ENCODE peak calls at places on chromosomes 6 and 20, in four cellular contexts. S is K562, P is IMR-90, X is HepG2. D is an unnamed sample.

GRCh38 chr20:36547186-36548005 is 6.1 kb downstream of the MYL9 start:
- DNase-seq in S (no peak), P (no peak), X (no peak), D (no peak)

GRCh38 chr6:24922854-24923253 is 12.9 kb downstream of the RIPOR2 start:
- DNase-seq in X (no peak), P (no peak), S (no peak), D (no peak)

GRCh38 chr6:13431861-13432465 is 55.4 kb downstream of the GFOD1 start:
- DNase-seq in P (peak), X (peak), S (no peak), D (peak)

GRCh38 chr6:54633601-54634000 is 213.0 kb upstream of the FAM83B start:
- DNase-seq in X (peak), P (no peak), S (no peak), D (no peak)

GRCh38 chr6:105879902-105880547 is 206.1 kb upstream of the PRDM1 start:
- DNase-seq in S (no peak), P (no peak), X (no peak), D (no peak)

GRCh38 chr6:3261518-3261820 is 2.7 kb downstream of the PSMG4 start:
- DNase-seq in X (no peak), S (no peak), P (no peak), D (no peak)

GRCh38 chr20:34980543-34981213 is 25.0 kb downstream of the MYH7B start:
- DNase-seq in P (peak), S (peak), X (no peak), D (no peak)

GRCh38 chr6:84652356-84653026 is 111.9 kb downstream of the TBX18 start:
- DNase-seq in X (no peak), P (peak), S (no peak), D (peak)

GRCh38 chr6:128743974-128744765 is 138.8 kb upstream of the LAMA2 start:
- DNase-seq in P (no peak), S (no peak), X (no peak), D (no peak)

GRCh38 chr20:51914758-51915157 is 112.4 kb upstream of the SALL4 start:
- DNase-seq in X (no peak), P (no peak), S (no peak), D (no peak)

GRCh38 chr20:44615169-44615791 is 32.9 kb downstream of the PKIG start:
- DNase-seq in P (peak), S (no peak), X (no peak), D (no peak)

GRCh38 chr6:147570681-147571080 is 62.2 kb downstream of the SAMD5 start:
- DNase-seq in P (no peak), X (no peak), S (no peak), D (no peak)

GRCh38 chr20:21105429-21106170 is 558 bp downstream of the LINC00237 start:
- DNase-seq in S (no peak), X (no peak), P (no peak), D (no peak)

GRCh38 chr6:36383608-36384007 is 3.9 kb downstream of the ETV7 start:
- DNase-seq in P (no peak), S (peak), X (no peak), D (peak)

GRCh38 chr6:46862381-46862780 is 59.4 kb downstream of the ADGRF5 start:
- DNase-seq in P (no peak), X (no peak), S (no peak), D (no peak)

GRCh38 chr6:154509421-154510143 is 903 bp downstream of the CNKSR3 start:
- DNase-seq in P (no peak), X (peak), S (peak), D (no peak)

GRCh38 chr20:41391587-41392001 is 25.0 kb upstream of the EMILIN3 start:
- DNase-seq in X (no peak), S (no peak), P (no peak), D (no peak)

GRCh38 chr6:160000280-160000704 is 31.4 kb downstream of the IGF2R start:
- DNase-seq in X (no peak), P (no peak), S (no peak), D (no peak)

GRCh38 chr6:92376711-92377110 is 1042.6 kb downstream of the EPHA7 start:
- DNase-seq in X (no peak), S (no peak), P (peak), D (no peak)

GRCh38 chr20:51531141-51531710 is 11.3 kb downstream of the NFATC2 start:
- DNase-seq in S (no peak), P (peak), X (no peak), D (peak)

GRCh38 chr6:89792881-89793280 is 26.7 kb downstream of the MDN1 start:
- DNase-seq in X (peak), P (peak), S (peak), D (peak)

GRCh38 chr6:11043552-11043960 is 549 bp downstream of the ELOVL2 start:
- DNase-seq in S (no peak), X (no peak), P (no peak), D (peak)

GRCh38 chr6:93787841-93788240 is 368.5 kb upstream of the EPHA7 start:
- DNase-seq in S (no peak), X (no peak), P (no peak), D (no peak)

GRCh38 chr20:13111249-13111911 is 102.6 kb downstream of the SPTLC3 start:
- DNase-seq in X (peak), S (no peak), P (no peak), D (no peak)

GRCh38 chr6:83873869-83874268 is 14.4 kb downstream of the CYB5R4 start:
- DNase-seq in P (no peak), S (no peak), X (no peak), D (no peak)

GRCh38 chr6:119620846-119621570 is 271.4 kb upstream of the MAN1A1 start:
- DNase-seq in P (peak), X (no peak), S (no peak), D (no peak)

GRCh38 chr6:14542670-14543366 is 425.2 kb downstream of the CD83 start:
- DNase-seq in X (no peak), S (no peak), P (peak), D (no peak)

GRCh38 chr6:55853008-55854001 is 22.1 kb downstream of the BMP5 start:
- DNase-seq in P (peak), X (no peak), S (no peak), D (no peak)

GRCh38 chr6:18473765-18474164 is 86.6 kb downstream of the RNF144B start:
- DNase-seq in X (no peak), S (no peak), P (no peak), D (no peak)

GRCh38 chr6:15518057-15518456 is 144.8 kb downstream of the DTNBP1 start:
- DNase-seq in P (peak), X (no peak), S (no peak), D (no peak)

GRCh38 chr6:30730611-30731435 is 10.7 kb downstream of the TUBB start:
- DNase-seq in P (peak), S (peak), X (peak), D (no peak)

GRCh38 chr20:63492518-63492917 is 6.4 kb downstream of the EEF1A2 start:
- DNase-seq in X (no peak), S (no peak), P (no peak), D (no peak)

GRCh38 chr6:79301290-79301689 is 66.8 kb upstream of the HMGN3 start:
- DNase-seq in X (no peak), P (no peak), S (no peak), D (no peak)

GRCh38 chr20:46265539-46265938 is 42.8 kb downstream of the CDH22 start:
- DNase-seq in X (no peak), S (no peak), P (no peak), D (no peak)

GRCh38 chr20:35341366-35342028 is 49.3 kb upstream of the FAM83C start:
- DNase-seq in X (no peak), S (no peak), P (peak), D (no peak)

GRCh38 chr6:10847684-10848083 is 9.3 kb upstream of the MAK start:
- DNase-seq in P (no peak), S (no peak), X (no peak), D (no peak)

GRCh38 chr6:20402181-20403079 is 751 bp downstream of the E2F3 start:
- DNase-seq in P (no peak), X (peak), S (peak), D (peak)

GRCh38 chr6:140043357-140043756 is 668.9 kb upstream of the CITED2 start:
- DNase-seq in P (peak), S (no peak), X (no peak), D (peak)

GRCh38 chr20:37316116-37316774 is 26.8 kb downstream of the MANBAL start:
- DNase-seq in S (no peak), X (no peak), P (no peak), D (no peak)

DNA sequence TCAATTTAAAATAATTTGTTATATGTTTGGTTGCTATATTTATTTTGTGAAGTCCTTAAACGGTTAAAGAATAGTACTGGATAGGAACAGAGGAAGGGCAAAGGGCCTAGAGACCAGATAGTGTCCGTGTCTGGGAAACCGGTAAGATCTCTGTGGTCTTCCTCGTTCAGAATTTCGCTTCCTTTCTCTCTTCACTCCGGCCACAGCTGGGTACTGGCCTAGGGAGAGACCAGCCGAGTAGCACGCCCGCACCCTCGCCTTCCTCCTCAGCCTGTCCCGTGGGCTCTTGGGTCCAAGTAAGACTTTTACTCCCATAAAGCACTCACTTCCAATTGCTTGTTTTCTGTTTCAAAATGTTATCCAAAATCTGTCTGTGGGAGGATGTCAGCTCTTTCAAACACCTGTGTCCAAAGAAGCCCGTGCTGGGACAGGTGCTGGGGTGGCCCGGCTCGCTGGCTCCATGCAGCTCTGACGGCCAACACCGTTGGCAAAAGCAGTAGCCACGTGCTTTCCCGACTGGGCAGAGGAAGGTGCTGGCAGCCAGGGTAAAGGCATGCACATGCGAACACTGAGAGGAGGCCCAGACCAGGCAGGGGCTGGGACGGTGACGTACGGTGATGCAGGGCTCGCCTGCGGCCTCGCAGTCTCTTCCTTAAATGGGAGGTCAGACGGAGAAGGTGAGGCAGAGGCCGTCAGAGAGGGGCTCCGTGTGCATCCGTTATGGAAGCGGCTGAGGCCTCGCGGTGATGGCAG is 112.2 kb downstream of the IRF4 start:
- DNase-seq in X (no peak), S (no peak), P (no peak), D (no peak)
- TF ChIP-seq MAZ in X (no peak), S (no peak), P (no peak), D (no peak)

GRCh38 chr20:33444797-33445560 is 1.4 kb upstream of the SNTA1 start:
- DNase-seq in S (no peak), P (no peak), X (peak), D (no peak)
- TF ChIP-seq MAZ in S (no peak), P (no peak), X (no peak), D (no peak)

GRCh38 chr20:58130574-58130973 is 97.9 kb downstream of the ANKRD60 start:
- DNase-seq in X (no peak), S (no peak), P (no peak), D (no peak)
- TF ChIP-seq MAZ in X (no peak), S (no peak), P (no peak), D (no peak)

GRCh38 chr6:157440162-157440561 is 59.2 kb downstream of the ZDHHC14 start:
- DNase-seq in P (no peak), S (no peak), X (no peak), D (no peak)
- TF ChIP-seq MAZ in P (no peak), S (no peak), X (no peak), D (no peak)

DNA sequence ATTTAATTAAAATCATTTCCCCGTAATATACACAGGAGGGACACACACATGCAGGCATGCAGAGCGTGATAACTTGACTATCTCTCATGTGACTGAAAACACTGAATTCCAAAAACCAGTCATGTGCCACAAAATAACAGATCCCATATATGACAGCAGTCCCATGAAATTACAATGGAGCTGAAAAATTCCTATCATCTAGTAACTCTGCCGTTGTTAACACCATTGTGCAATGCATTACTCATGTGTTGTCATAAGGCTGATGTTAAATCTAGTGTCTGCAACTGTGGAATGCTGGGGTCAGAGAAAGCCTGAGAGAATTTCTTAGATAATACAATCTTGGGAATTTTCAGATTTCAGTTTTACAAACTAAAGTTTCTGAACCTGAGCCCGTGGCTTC is 70.3 kb downstream of the LYRM4 start:
- DNase-seq in X (peak), S (no peak), P (peak), D (peak)
- TF ChIP-seq MAZ in X (no peak), S (no peak), P (no peak), D (no peak)